ENCODE peak calls at places on chromosomes 5 and 9, in five cellular contexts. One of them, this sample, is unnamed.
A peak's percentile ranks its signal among the peaks of the same experiment; 100 is the strongest.

GRCh38 chr9:77848897-77849296 is 182.7 kb downstream of the GNAQ start:
- DNase-seq in stomach: no peak
- DNase-seq in A549: peak; percentile 47
- DNase-seq in brain microvascular endothelial cell: peak; percentile 90
- DNase-seq in mesothelial cell of epicardium: no peak
- DNase-seq in this sample: no peak

GRCh38 chr5:34685485-34686197 is 29.5 kb downstream of the RAI14 start:
- DNase-seq in stomach: no peak
- DNase-seq in A549: no peak
- DNase-seq in brain microvascular endothelial cell: peak; percentile 59
- DNase-seq in mesothelial cell of epicardium: no peak
- DNase-seq in this sample: no peak

GRCh38 chr9:76333964-76334363 is 60.3 kb downstream of the RFK start:
- DNase-seq in stomach: no peak
- DNase-seq in A549: no peak
- DNase-seq in brain microvascular endothelial cell: no peak
- DNase-seq in mesothelial cell of epicardium: no peak
- DNase-seq in this sample: no peak

GRCh38 chr5:180668835-180669596 is 19.6 kb upstream of the FLT4 start:
- DNase-seq in stomach: no peak
- DNase-seq in A549: no peak
- DNase-seq in brain microvascular endothelial cell: no peak
- DNase-seq in mesothelial cell of epicardium: peak; percentile 26
- DNase-seq in this sample: no peak

GRCh38 chr9:111794837-111795556 is at the start of gene SHOC1:
- DNase-seq in stomach: no peak
- DNase-seq in A549: no peak
- DNase-seq in brain microvascular endothelial cell: no peak
- DNase-seq in mesothelial cell of epicardium: no peak
- DNase-seq in this sample: no peak

GRCh38 chr5:163408311-163408923 is 29.0 kb upstream of the CCNG1 start:
- DNase-seq in stomach: peak; percentile 52
- DNase-seq in A549: peak; percentile 50
- DNase-seq in brain microvascular endothelial cell: peak; percentile 42
- DNase-seq in mesothelial cell of epicardium: peak; percentile 66
- DNase-seq in this sample: no peak

GRCh38 chr9:132639322-132639721 is 30.5 kb downstream of the DDX31 start:
- DNase-seq in stomach: no peak
- DNase-seq in A549: no peak
- DNase-seq in brain microvascular endothelial cell: no peak
- DNase-seq in mesothelial cell of epicardium: no peak
- DNase-seq in this sample: no peak

GRCh38 chr9:96342553-96343245 is 40.7 kb upstream of the HSD17B3 start:
- DNase-seq in stomach: no peak
- DNase-seq in A549: no peak
- DNase-seq in brain microvascular endothelial cell: no peak
- DNase-seq in mesothelial cell of epicardium: no peak
- DNase-seq in this sample: no peak

GRCh38 chr5:168654225-168654624 is 75.1 kb upstream of the PANK3 start:
- DNase-seq in stomach: no peak
- DNase-seq in A549: no peak
- DNase-seq in brain microvascular endothelial cell: no peak
- DNase-seq in mesothelial cell of epicardium: peak; percentile 51
- DNase-seq in this sample: no peak

GRCh38 chr5:106312360-106312759 is 1358.4 kb downstream of the EFNA5 start:
- DNase-seq in stomach: no peak
- DNase-seq in A549: peak; percentile 10
- DNase-seq in brain microvascular endothelial cell: peak; percentile 70
- DNase-seq in mesothelial cell of epicardium: no peak
- DNase-seq in this sample: no peak

GRCh38 chr5:154608531-154609011 is 130.5 kb upstream of the HAND1 start:
- DNase-seq in stomach: no peak
- DNase-seq in A549: no peak
- DNase-seq in brain microvascular endothelial cell: no peak
- DNase-seq in mesothelial cell of epicardium: no peak
- DNase-seq in this sample: no peak

GRCh38 chr9:92719028-92719647 is 45.5 kb downstream of the BICD2 start:
- DNase-seq in stomach: no peak
- DNase-seq in A549: no peak
- DNase-seq in brain microvascular endothelial cell: no peak
- DNase-seq in mesothelial cell of epicardium: no peak
- DNase-seq in this sample: no peak

GRCh38 chr9:96253059-96253696 is 48.8 kb downstream of the HSD17B3 start:
- DNase-seq in stomach: no peak
- DNase-seq in A549: no peak
- DNase-seq in brain microvascular endothelial cell: no peak
- DNase-seq in mesothelial cell of epicardium: no peak
- DNase-seq in this sample: no peak

GRCh38 chr5:15499528-15500325 is at the start of gene FBXL7:
- DNase-seq in stomach: peak; percentile 37
- DNase-seq in A549: peak; percentile 28
- DNase-seq in brain microvascular endothelial cell: peak; percentile 71
- DNase-seq in mesothelial cell of epicardium: peak; percentile 76
- DNase-seq in this sample: peak; percentile 29

DNA sequence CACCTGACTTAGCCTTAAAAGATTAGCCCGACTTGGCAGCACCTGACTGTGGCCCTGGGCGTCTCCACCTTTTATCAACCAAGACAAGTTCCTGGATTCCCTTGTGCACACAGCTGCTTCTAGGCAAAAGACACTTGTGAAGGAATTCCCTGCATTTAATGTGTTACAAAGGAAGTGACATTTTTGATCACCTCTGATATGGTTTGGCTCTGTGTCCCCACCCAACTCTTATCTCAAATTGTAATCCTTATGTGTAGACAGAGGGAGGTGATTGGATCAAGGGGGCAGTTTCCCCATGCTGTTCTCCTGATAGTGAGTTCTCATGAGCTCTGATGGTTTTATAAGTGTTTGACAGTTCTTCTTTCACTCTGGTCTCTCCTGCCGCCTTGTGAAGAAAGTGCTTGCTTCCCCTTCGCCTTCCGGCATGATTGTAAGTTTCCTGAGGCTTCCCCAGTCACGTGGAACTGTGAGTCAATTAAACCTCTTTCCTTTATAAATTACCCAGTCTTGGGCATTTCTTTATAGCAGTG is 2.6 kb upstream of the CPEB4 start:
- DNase-seq in stomach: peak; percentile 68
- DNase-seq in A549: no peak
- DNase-seq in brain microvascular endothelial cell: no peak
- DNase-seq in mesothelial cell of epicardium: no peak
- DNase-seq in this sample: no peak
- TF ChIP-seq CTCF in stomach: no peak
- TF ChIP-seq CTCF in A549: no peak
- TF ChIP-seq CTCF in brain microvascular endothelial cell: no peak
- TF ChIP-seq CTCF in mesothelial cell of epicardium: no peak
- TF ChIP-seq CTCF in this sample: no peak

GRCh38 chr5:116573617-116574431 is 799 bp downstream of the SEMA6A start:
- DNase-seq in stomach: no peak
- DNase-seq in A549: peak; percentile 8
- DNase-seq in brain microvascular endothelial cell: no peak
- DNase-seq in mesothelial cell of epicardium: peak; percentile 61
- DNase-seq in this sample: no peak
- TF ChIP-seq CTCF in stomach: no peak
- TF ChIP-seq CTCF in A549: no peak
- TF ChIP-seq CTCF in brain microvascular endothelial cell: no peak
- TF ChIP-seq CTCF in mesothelial cell of epicardium: no peak
- TF ChIP-seq CTCF in this sample: no peak

DNA sequence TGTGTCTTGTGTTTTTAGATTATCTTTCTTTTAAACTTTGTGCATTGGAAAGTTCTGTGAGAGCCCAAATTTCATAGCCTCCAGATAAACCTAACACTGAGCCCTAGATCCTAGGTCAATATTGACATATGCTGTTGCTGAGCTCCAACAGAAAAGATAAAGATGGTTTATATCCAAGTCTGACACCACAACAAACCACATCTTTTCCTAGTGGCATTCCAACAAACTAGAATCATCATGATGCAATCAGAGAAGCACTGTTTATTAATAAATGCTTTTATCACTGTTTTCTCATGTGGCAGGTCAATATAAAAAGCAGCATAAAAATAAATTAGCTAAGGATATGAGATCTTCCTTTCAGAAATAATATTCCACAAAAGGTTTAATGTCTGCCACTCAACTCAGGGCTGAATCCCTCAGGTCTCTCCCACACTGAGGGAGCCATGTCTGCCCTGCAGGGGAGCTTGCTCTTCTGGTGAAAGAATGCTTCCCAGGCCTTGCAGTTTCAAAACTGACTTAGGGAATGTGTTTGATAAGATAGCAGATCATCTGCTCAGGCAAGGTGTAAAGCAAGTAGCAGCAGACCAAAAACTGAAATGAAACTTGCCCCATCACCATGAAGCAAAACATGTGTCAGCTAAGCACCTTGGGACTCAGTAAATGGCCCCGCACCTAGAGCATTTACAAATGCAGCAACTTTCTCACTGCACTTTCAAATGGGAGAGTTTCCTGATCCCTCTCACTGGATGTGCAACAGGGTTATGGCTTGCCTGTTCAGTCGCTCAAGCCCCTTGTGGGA is 493.0 kb downstream of the AGTPBP1 start:
- DNase-seq in stomach: no peak
- DNase-seq in A549: no peak
- DNase-seq in brain microvascular endothelial cell: peak; percentile 67
- DNase-seq in mesothelial cell of epicardium: no peak
- DNase-seq in this sample: no peak
- TF ChIP-seq CTCF in stomach: no peak
- TF ChIP-seq CTCF in A549: no peak
- TF ChIP-seq CTCF in brain microvascular endothelial cell: no peak
- TF ChIP-seq CTCF in mesothelial cell of epicardium: no peak
- TF ChIP-seq CTCF in this sample: no peak

DNA sequence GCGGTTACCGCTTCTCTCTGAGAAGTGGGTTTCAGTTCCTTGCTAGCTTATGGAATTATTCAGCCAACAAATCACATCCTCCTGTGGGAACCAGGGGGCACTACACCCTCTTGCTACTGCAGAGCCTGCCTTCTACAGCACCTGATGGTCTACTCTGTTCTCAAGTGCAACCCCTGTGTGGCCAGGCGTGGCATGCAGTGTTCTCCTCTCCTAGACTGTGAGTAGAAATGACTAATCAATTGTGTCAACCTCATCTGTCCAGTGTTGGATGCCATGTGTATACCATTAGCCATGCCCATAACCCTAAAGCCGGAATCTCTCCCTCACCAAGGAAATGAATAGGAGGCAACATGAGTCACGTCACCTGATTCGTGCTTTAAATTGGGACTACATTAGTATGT is 117.2 kb upstream of the LIFR start:
- DNase-seq in stomach: no peak
- DNase-seq in A549: no peak
- DNase-seq in brain microvascular endothelial cell: no peak
- DNase-seq in mesothelial cell of epicardium: no peak
- DNase-seq in this sample: no peak
- TF ChIP-seq CTCF in stomach: no peak
- TF ChIP-seq CTCF in A549: no peak
- TF ChIP-seq CTCF in brain microvascular endothelial cell: peak; percentile 39
- TF ChIP-seq CTCF in mesothelial cell of epicardium: no peak
- TF ChIP-seq CTCF in this sample: no peak

DNA sequence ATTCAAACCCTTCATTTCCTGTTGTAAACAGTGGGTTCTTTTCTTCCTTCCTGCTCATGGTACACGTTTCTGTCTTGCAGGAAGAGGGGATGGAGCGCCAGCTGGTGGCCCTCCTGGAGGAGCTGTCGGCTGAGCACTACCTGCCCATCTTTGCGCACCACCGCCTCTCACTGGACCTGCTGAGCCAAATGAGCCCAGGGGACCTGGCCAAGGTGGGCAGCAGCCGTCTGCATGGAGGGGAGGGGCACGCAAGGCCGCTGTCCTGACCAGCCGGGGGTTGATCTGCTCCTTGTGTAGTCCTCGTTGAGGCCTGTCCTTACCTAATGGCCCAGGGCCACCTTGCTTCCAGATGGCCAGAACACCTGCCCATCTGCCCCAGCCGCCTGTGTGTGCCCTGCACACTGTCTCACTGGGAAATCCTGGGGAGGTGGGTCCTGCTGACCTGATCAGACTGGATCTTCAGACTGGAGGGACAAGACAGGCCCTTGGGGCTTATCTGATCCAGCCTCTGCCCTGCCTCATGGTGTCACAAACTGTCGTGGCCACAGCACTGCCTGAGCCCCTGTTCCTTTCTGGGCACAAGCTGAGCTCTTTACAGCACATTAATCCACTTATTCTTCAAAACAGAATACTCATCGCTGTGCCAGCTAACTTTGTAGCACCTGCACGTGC is 44.7 kb downstream of the LRSAM1 start:
- DNase-seq in stomach: no peak
- DNase-seq in A549: no peak
- DNase-seq in brain microvascular endothelial cell: no peak
- DNase-seq in mesothelial cell of epicardium: no peak
- DNase-seq in this sample: no peak
- TF ChIP-seq CTCF in stomach: no peak
- TF ChIP-seq CTCF in A549: no peak
- TF ChIP-seq CTCF in brain microvascular endothelial cell: no peak
- TF ChIP-seq CTCF in mesothelial cell of epicardium: no peak
- TF ChIP-seq CTCF in this sample: no peak

DNA sequence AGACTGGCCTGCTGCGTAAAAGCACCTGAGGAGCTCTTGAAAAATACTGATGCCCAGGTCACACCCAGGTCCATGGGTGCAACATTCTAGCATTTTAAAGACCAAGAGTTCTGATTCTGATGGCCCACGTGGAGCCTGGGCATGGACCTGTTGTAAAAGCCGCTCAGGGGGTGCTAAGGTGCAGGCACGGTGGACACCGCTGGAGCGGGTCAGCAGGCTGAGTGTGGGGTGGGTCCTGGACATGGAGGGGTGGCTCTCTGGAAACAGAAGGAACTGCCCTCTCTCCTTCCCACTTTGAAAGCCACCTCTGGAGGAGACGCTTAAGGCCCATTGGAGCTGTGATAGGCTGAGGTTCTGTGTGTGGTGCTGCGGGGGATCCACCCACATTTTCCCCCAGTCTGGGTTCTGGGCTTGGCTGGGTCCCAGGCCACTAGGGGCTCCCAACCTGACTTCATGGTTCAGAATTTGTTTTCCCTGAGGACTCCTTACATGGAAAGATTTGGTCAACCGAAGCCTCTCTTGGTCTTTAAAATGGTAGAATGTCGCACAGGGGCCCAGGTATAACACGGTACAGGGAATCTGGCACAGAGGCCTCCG is 16.6 kb downstream of the GPRIN1 start:
- DNase-seq in stomach: no peak
- DNase-seq in A549: no peak
- DNase-seq in brain microvascular endothelial cell: no peak
- DNase-seq in mesothelial cell of epicardium: no peak
- DNase-seq in this sample: no peak
- TF ChIP-seq CTCF in stomach: no peak
- TF ChIP-seq CTCF in A549: no peak
- TF ChIP-seq CTCF in brain microvascular endothelial cell: no peak
- TF ChIP-seq CTCF in mesothelial cell of epicardium: no peak
- TF ChIP-seq CTCF in this sample: no peak